ENCODE peak calls at places on chromosomes 13 and 19, in nine cellular contexts. B is mucosa of descending colon; L is cardiac muscle cell; R is PC-9; F is CD8-positive, alpha-beta T cell; Y is Panc1; Z is BE2C; C is tibial nerve; E is tibial artery. J is an unnamed sample.

GRCh38 chr19:55446060-55446459 is 3.0 kb upstream of the SHISA7 start:
- DNase-seq in R (no peak), C (no peak), E (no peak), F (no peak), B (no peak), Z (no peak), Y (no peak), L (no peak), J (no peak)

GRCh38 chr19:4373601-4374441 is 26.5 kb downstream of the SH3GL1 start:
- DNase-seq in B (peak), F (no peak), E (peak), Z (peak), Y (no peak), R (no peak), C (no peak), L (peak), J (no peak)

GRCh38 chr19:14821958-14822357 is 13.0 kb downstream of the OR7A5 start:
- DNase-seq in R (no peak), C (no peak), Z (no peak), L (peak), E (no peak), B (no peak), Y (no peak), F (no peak), J (no peak)

GRCh38 chr13:42272776-42273175 is 824 bp downstream of the AKAP11 start:
- DNase-seq in F (no peak), L (no peak), C (no peak), B (no peak), Z (no peak), R (no peak), Y (no peak), E (no peak), J (no peak)

GRCh38 chr13:85549819-85550218 is 249.4 kb downstream of the SLITRK6 start:
- DNase-seq in E (no peak), L (no peak), Z (peak), C (no peak), Y (no peak), B (no peak), F (no peak), R (no peak), J (no peak)

GRCh38 chr13:89113744-89114143 is 1442.6 kb downstream of the SLITRK5 start:
- DNase-seq in Y (no peak), C (no peak), B (no peak), R (no peak), E (no peak), L (no peak), Z (no peak), F (no peak), J (no peak)

GRCh38 chr19:46349311-46349993 is 2.6 kb downstream of the PPP5C start:
- DNase-seq in Z (no peak), L (no peak), F (no peak), R (no peak), Y (no peak), C (no peak), E (no peak), B (no peak), J (no peak)

GRCh38 chr13:113585828-113586355 is 1.3 kb downstream of the TFDP1 start:
- DNase-seq in B (no peak), C (no peak), Y (no peak), F (no peak), E (peak), L (no peak), Z (no peak), R (no peak), J (no peak)

GRCh38 chr19:35544110-35544802 is 1.2 kb upstream of the TMEM147 start:
- DNase-seq in B (no peak), E (no peak), Y (no peak), C (no peak), Z (no peak), L (no peak), F (no peak), R (no peak), J (no peak)

GRCh38 chr13:28537149-28537548 is 42.2 kb upstream of the FLT1 start:
- DNase-seq in C (no peak), Y (no peak), B (no peak), E (no peak), Z (no peak), R (no peak), F (no peak), L (no peak), J (no peak)

GRCh38 chr19:52248256-52248655 is 21.1 kb upstream of the ZNF766 start:
- DNase-seq in L (peak), Z (peak), F (peak), R (peak), B (no peak), Y (no peak), C (peak), E (peak), J (peak)

GRCh38 chr13:74067818-74068217 is 66.4 kb downstream of the KLF12 start:
- DNase-seq in B (no peak), E (no peak), C (no peak), L (no peak), R (no peak), F (no peak), Y (no peak), Z (no peak), J (no peak)

GRCh38 chr13:19940106-19940505 is 18.4 kb upstream of the ZMYM2 start:
- DNase-seq in B (no peak), C (no peak), E (no peak), R (no peak), L (no peak), Z (no peak), Y (no peak), F (no peak), J (no peak)

GRCh38 chr19:54325194-54325621 is 12.2 kb upstream of the LILRA5 start:
- DNase-seq in C (no peak), Y (peak), F (peak), R (peak), Z (peak), B (peak), E (no peak), L (peak), J (peak)
- TF ChIP-seq CTCF in C (peak), Y (peak), F (peak), R (peak), Z (peak), B (peak), E (peak), L (peak), J (peak)

DNA sequence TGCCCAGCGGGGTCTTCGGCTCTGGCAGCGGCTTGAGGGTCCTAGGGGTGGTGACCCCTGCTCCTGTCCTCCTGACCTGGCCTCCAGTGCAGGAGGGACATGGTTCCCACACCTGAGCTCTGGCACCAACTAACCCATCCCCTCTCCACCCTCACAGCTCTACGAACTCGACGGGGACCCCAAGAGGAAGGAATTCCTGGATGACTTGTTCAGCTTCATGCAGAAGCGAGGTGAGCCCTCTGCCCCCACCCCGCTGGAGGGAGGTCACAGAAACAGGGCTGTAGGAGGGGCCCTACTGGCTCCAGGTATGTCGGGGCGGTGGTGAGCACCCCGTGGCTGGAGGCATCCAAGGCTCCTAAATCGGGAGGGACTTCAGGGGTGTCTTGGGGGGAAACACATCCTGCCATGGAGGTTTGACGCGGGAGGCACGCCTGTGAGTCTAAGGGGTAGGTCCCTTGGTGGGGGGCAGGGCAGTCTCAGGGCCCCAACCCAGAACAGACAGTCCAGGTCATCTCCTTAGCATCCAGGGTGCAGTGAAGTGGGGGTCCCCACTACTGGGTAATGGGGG is 24.1 kb upstream of the WDR18 start:
- DNase-seq in C (no peak), B (no peak), L (no peak), F (no peak), Z (no peak), Y (no peak), E (no peak), R (no peak), J (no peak)
- TF ChIP-seq CTCF in C (no peak), B (no peak), L (no peak), F (no peak), Z (no peak), Y (no peak), E (no peak), R (no peak), J (no peak)

DNA sequence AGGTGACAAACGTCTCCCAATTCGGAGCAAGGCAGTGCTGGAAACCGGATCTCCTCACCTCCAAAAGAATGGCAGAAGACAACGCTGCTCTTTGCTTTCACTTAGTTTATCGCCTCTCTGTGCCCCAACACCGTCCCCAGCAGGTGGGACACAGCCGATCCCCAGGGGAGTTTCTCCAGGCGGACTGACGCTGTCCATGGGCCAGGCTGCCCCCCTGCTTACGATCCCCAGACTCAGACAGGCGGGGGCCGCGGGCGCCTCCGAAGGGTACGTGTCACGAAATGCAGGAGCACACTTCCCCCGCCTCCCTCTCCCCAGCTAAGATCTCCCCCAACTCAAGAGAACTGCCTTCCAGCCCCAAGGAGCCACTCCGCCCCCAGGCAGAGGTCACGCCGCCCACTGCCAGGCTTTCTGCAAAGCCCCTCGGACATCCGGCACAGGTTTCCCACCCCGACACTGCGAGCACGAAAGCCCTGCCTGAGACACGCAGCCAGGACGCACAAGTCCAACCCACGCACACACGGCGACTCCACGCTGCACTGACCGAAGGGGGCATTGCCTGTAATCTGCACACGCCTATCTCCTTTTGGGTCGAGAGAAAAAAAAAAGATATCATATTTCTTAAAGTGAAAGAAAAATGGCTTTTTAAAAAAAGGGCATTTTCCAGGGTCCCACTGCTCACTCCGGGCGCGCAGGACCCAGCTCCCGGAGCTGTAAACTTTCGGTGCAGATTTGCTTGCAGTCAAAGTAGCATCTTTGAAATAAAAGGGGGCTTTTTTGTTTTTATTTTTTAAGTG is 1.9 kb downstream of the SPRY2 start:
- DNase-seq in Z (peak), B (peak), L (peak), C (peak), E (peak), F (no peak), R (peak), Y (no peak), J (peak)
- TF ChIP-seq CTCF in Z (peak), B (no peak), L (peak), C (peak), E (peak), F (no peak), R (no peak), Y (peak), J (peak)

GRCh38 chr19:2478324-2478755 is 2.4 kb downstream of the GADD45B start:
- DNase-seq in B (peak), L (peak), Z (peak), R (peak), Y (no peak), E (peak), C (peak), F (peak), J (no peak)
- TF ChIP-seq CTCF in B (no peak), L (peak), Z (peak), R (no peak), Y (no peak), E (peak), C (peak), F (peak), J (peak)

GRCh38 chr19:29668746-29669609 is 3.7 kb downstream of the PLEKHF1 start:
- DNase-seq in R (no peak), E (no peak), Z (no peak), B (no peak), Y (no peak), L (no peak), F (no peak), C (no peak), J (no peak)
- TF ChIP-seq CTCF in R (no peak), E (no peak), Z (peak), B (no peak), Y (peak), L (peak), F (no peak), C (no peak), J (no peak)

DNA sequence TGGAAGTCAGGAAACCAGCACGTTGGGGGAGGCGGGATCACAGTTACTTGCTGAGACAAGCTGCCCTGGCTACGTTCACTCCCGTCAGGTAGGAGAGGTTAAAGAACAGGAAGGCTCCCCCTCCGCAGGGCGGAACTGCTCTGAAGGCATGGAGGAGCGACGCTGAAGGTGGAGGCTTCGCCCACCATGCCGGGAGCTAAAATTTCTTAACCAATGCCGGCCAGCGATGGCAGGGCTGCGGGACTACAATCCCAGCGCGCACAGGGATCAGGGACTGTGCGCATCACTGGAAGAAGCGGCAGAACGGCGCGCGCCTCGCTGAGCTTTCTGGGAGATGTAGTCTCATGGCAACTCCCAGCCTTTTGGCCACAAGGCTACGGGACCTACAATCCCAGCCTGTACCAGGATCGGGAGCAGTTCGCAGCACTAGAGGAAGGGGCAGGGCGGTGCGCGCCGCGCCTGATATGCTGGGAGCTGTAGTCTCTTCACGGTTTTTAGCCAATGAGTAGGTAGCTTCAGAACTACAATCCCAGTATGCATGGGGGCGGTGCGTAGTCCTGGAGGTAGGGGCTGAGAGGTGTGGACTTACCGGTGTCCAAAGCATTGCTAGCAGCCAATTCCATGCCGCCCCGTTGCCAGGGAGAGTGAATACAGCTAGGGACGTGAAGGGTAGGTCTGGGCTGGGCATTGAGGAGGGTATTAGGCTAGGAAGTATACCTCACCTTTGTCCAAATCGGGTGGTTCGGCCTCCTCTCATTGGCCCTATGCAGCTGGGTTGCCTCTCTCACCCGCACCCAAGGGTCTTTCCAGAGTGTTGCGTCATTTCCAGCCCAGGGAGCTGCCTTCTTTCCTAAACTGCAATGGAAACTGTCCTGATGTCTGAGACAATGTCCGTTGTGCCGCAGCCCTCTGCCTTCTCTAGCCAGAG is 12.8 kb upstream of the ZNF682 start:
- DNase-seq in Z (peak), R (peak), B (peak), C (peak), E (peak), F (peak), Y (peak), L (peak), J (peak)
- TF ChIP-seq CTCF in Z (no peak), R (no peak), B (no peak), C (peak), E (peak), F (no peak), Y (no peak), L (no peak), J (peak)